ENCODE peak calls at places on chromosomes 11 and 22, in seven cellular contexts. L is endothelial cell of umbilical vein; K is right atrium auricular region; M is psoas muscle; S is CD8-positive, alpha-beta T cell; H is CD4-positive, alpha-beta memory T cell; U is breast epithelium. Y is an unnamed sample.

GRCh38 chr11:59175104-59175503 is 3.2 kb downstream of the DTX4 start:
- DNase-seq in L (no peak), K (no peak), M (no peak), S (no peak), H (no peak), U (no peak), Y (no peak)

GRCh38 chr11:3834349-3835099 is 6.2 kb downstream of the RHOG start:
- DNase-seq in L (no peak), K (peak), M (peak), S (no peak), H (no peak), U (no peak), Y (no peak)

GRCh38 chr11:133163463-133164419 is 368.6 kb downstream of the OPCML start:
- DNase-seq in L (no peak), K (no peak), M (no peak), S (no peak), H (no peak), U (no peak), Y (peak)

GRCh38 chr11:78022397-78023396 is at the start of gene KCTD14:
- DNase-seq in L (no peak), K (no peak), M (no peak), S (no peak), H (no peak), U (peak), Y (no peak)

GRCh38 chr11:43868852-43869567 is 11.6 kb upstream of the ALKBH3 start:
- DNase-seq in L (peak), K (no peak), M (no peak), S (peak), H (peak), U (no peak), Y (peak)

GRCh38 chr11:101862410-101863233 is 52.2 kb upstream of the CEP126 start:
- DNase-seq in L (peak), K (no peak), M (no peak), S (no peak), H (no peak), U (no peak), Y (peak)

GRCh38 chr11:100994966-100995365 is 134.6 kb downstream of the PGR start:
- DNase-seq in L (no peak), K (no peak), M (no peak), S (no peak), H (no peak), U (no peak), Y (no peak)

GRCh38 chr11:8289426-8290047 is 25.9 kb upstream of the LMO1 start:
- DNase-seq in L (no peak), K (peak), M (no peak), S (no peak), H (no peak), U (no peak), Y (no peak)

GRCh38 chr22:37117092-37117491 is 7.6 kb upstream of the TMPRSS6 start:
- DNase-seq in L (no peak), K (no peak), M (no peak), S (no peak), H (no peak), U (no peak), Y (no peak)

GRCh38 chr11:122933434-122933833 is 48.2 kb downstream of the BSX start:
- DNase-seq in L (no peak), K (no peak), M (no peak), S (no peak), H (no peak), U (no peak), Y (no peak)

GRCh38 chr11:113577356-113578163 is 102.4 kb upstream of the DRD2 start:
- DNase-seq in L (no peak), K (no peak), M (no peak), S (no peak), H (no peak), U (no peak), Y (no peak)

GRCh38 chr11:102836290-102836875 is 7.0 kb downstream of the MMP3 start:
- DNase-seq in L (no peak), K (no peak), M (peak), S (no peak), H (no peak), U (peak), Y (peak)

GRCh38 chr22:47547881-47548630 is 785.6 kb downstream of the TBC1D22A start:
- DNase-seq in L (no peak), K (peak), M (no peak), S (no peak), H (no peak), U (no peak), Y (no peak)

GRCh38 chr22:47515384-47516125 is 753.1 kb downstream of the TBC1D22A start:
- DNase-seq in L (no peak), K (no peak), M (no peak), S (no peak), H (no peak), U (no peak), Y (no peak)

GRCh38 chr11:61331636-61332035 is 1.3 kb downstream of the DDB1 start:
- DNase-seq in L (no peak), K (no peak), M (no peak), S (no peak), H (no peak), U (no peak), Y (no peak)

GRCh38 chr11:118907051-118907748 is 18.5 kb downstream of the BCL9L start:
- DNase-seq in L (peak), K (peak), M (peak), S (peak), H (peak), U (peak), Y (no peak)
- H3K27ac ChIP-seq in L (no peak), K (peak), M (peak), S (peak), H (peak), U (peak), Y (no peak)

DNA sequence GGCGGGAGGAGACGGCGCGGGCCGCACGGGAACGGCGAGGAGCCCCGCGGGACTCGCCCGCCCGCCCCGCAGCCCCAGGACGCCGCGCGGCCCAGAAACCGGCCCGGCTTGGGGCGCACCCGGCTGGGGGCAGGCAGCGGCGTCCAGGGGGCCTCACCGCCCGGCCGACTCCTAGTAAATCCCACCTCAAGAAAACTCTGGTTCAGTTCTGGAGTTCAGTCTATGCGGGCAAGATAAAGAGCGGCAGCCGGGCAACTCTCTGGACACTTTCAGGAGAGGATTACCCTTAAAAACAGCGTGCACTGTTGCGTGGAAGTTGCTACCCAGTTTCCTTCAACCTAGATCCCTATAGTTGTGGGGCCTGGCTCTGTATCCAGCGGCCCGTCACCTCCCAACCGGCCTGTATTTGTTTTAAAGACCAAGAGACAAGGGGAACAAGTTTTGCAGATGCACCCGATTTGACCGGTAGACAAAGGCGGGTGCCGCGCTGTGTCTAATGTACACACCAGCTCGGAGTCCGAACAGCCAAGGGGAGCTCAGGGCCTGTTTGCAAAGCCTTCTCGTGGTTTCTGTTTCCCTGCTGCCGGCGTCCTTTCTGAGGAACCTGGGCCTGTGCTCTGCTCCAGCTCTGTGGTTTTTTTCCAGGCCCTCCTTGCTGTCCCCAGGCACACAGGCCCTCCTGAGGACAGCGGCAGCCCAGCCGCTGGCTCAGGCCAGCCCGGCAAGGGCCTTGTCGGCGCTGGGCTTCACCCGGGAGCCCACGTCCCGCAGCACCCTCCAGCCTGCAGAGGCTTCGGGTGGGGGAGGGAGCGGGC is 1.1 kb downstream of the TBX1 start:
- DNase-seq in L (no peak), K (no peak), M (no peak), S (no peak), H (no peak), U (no peak), Y (no peak)
- H3K4me3 ChIP-seq in L (peak), K (no peak), M (peak), S (no peak), H (no peak), U (peak), Y (peak)

DNA sequence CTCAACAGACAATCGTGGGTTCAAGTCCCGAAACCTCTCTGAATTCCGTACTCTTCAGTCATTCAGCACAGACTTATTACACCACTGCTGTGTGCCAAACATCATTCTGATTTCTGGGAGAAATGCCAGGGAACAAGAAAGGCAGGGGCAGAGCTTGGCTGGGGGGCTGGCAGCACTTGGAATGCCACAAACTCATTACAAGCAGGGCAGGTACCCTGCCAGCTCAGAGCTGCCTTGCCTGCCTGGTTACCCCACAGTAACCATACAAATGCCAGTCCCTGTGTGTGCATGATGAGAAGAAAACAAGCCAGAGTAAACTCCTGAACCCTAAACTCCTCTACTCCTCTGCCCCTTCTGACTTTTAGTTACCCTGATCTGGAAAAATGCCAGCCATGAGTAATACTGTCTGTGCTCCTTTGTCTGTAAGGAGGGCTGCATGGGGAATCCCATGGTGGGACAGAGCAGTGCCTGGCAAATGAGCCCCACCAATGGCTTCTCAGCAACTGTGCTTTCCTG is 6.9 kb upstream of the RAD9A start:
- DNase-seq in L (peak), K (no peak), M (no peak), S (no peak), H (no peak), U (no peak), Y (peak)
- H3K27ac ChIP-seq in L (no peak), K (no peak), M (no peak), S (no peak), H (no peak), U (peak), Y (no peak)

GRCh38 chr22:46433318-46433717 is 97.8 kb downstream of the TRMU start:
- DNase-seq in L (no peak), K (no peak), M (no peak), S (no peak), H (no peak), U (no peak), Y (no peak)
- H3K4me3 ChIP-seq in L (no peak), K (no peak), M (no peak), S (no peak), H (no peak), U (no peak), Y (no peak)

GRCh38 chr11:66365166-66365565 is 6.4 kb downstream of the SLC29A2 start:
- DNase-seq in L (no peak), K (no peak), M (no peak), S (no peak), H (no peak), U (no peak), Y (no peak)

GRCh38 chr11:66362481-66363147 is 8.9 kb downstream of the SLC29A2 start:
- DNase-seq in L (no peak), K (no peak), M (no peak), S (no peak), H (no peak), U (no peak), Y (no peak)

GRCh38 chr11:66363805-66364535 is 7.6 kb downstream of the SLC29A2 start:
- DNase-seq in L (no peak), K (no peak), M (peak), S (peak), H (peak), U (no peak), Y (no peak)

GRCh38 chr11:66361502-66361941 is 10.0 kb downstream of the SLC29A2 start:
- DNase-seq in L (no peak), K (no peak), M (no peak), S (no peak), H (no peak), U (no peak), Y (no peak)

DNA sequence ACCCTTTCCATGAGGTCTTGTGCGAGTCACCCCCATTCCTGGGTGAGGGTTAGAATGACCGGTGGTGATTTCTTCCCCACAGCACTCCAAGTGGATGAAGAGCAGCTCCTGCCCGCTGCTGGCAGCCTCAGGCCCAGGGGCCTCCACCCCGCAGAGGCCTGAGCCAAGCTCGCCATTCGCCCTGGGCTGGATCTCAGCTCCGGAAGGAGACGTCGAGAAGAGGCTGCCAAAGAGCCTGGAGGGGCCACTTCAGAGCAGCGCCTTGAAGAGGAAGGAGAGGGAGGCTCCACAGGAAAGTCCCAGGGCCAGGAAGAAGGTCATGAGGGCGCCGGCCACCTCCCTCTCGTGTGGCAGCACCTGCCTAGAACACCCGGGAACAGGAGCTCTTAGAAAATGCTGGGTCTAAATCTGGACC is 8.4 kb downstream of the SLC29A2 start:
- DNase-seq in L (no peak), K (no peak), M (no peak), S (no peak), H (no peak), U (no peak), Y (no peak)
- H3K27ac ChIP-seq in L (no peak), K (no peak), M (peak), S (no peak), H (no peak), U (peak), Y (no peak)

GRCh38 chr11:2531987-2532703 is 87.3 kb downstream of the KCNQ1 start:
- DNase-seq in L (no peak), K (no peak), M (no peak), S (no peak), H (no peak), U (no peak), Y (no peak)

GRCh38 chr11:2532704-2533641 is 88.2 kb downstream of the KCNQ1 start:
- DNase-seq in L (peak), K (peak), M (peak), S (peak), H (peak), U (peak), Y (peak)

GRCh38 chr11:2534131-2534956 is 89.5 kb downstream of the KCNQ1 start:
- DNase-seq in L (no peak), K (no peak), M (peak), S (no peak), H (no peak), U (no peak), Y (no peak)

GRCh38 chr11:2534957-2535672 is 90.3 kb downstream of the KCNQ1 start:
- DNase-seq in L (no peak), K (no peak), M (peak), S (no peak), H (no peak), U (no peak), Y (no peak)

GRCh38 chr11:2533642-2534115 is 88.9 kb downstream of the KCNQ1 start:
- DNase-seq in L (peak), K (peak), M (peak), S (no peak), H (no peak), U (peak), Y (peak)
- H3K4me3 ChIP-seq in L (no peak), K (peak), M (no peak), S (peak), H (no peak), U (no peak), Y (peak)

DNA sequence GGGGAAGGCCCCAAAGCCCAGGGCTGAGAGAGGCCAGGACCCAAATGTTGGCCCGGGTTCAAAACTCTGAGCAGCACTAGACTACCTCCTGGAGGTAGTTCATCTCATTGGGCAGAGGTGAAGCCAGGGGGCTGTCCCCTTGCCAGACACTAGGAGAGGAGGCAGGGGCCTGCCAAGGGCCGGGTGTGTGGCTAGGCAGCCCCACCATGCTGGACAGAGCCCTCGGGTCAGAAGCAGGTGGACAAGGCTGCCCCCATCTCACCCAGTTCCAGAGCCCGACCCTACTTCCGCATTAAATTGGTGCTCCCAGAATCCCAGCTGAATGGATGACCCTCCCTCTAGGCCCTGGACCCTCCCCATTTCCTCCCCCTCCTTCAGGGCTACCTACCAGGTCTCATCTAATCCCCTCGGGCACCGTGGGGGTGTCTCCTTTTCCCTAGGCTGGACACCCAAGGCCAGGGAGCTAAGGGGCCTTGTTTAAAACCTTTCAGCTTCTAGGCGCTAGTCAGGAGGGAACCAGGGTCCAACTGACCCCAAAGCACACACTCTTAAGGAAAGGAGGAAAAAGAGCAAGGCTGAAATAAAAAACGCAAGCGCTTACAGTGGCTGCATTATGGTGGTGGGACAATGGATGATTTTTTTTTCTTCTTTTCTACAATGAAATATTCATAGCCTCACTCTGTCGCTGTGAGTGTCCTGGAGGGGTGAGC is 72.1 kb upstream of the TCF20 start:
- DNase-seq in L (no peak), K (no peak), M (no peak), S (no peak), H (no peak), U (no peak), Y (no peak)
- H3K27ac ChIP-seq in L (no peak), K (no peak), M (no peak), S (no peak), H (no peak), U (no peak), Y (no peak)

GRCh38 chr11:83069441-83070043 is 2.2 kb downstream of the RAB30 start:
- DNase-seq in L (peak), K (no peak), M (no peak), S (no peak), H (no peak), U (no peak), Y (no peak)
- H3K4me3 ChIP-seq in L (no peak), K (peak), M (peak), S (no peak), H (no peak), U (peak), Y (peak)

GRCh38 chr11:57650739-57651090 is 1.0 kb upstream of the YPEL4 start:
- DNase-seq in L (no peak), K (no peak), M (no peak), S (no peak), H (no peak), U (no peak), Y (no peak)

GRCh38 chr11:57651408-57651807 is 1.7 kb upstream of the YPEL4 start:
- DNase-seq in L (no peak), K (no peak), M (no peak), S (no peak), H (no peak), U (no peak), Y (no peak)

GRCh38 chr11:57647960-57648776 is 1.5 kb downstream of the YPEL4 start:
- DNase-seq in L (no peak), K (no peak), M (no peak), S (no peak), H (no peak), U (no peak), Y (no peak)

GRCh38 chr11:57648791-57649735 is 649 bp downstream of the YPEL4 start:
- DNase-seq in L (no peak), K (no peak), M (no peak), S (no peak), H (no peak), U (no peak), Y (no peak)

DNA sequence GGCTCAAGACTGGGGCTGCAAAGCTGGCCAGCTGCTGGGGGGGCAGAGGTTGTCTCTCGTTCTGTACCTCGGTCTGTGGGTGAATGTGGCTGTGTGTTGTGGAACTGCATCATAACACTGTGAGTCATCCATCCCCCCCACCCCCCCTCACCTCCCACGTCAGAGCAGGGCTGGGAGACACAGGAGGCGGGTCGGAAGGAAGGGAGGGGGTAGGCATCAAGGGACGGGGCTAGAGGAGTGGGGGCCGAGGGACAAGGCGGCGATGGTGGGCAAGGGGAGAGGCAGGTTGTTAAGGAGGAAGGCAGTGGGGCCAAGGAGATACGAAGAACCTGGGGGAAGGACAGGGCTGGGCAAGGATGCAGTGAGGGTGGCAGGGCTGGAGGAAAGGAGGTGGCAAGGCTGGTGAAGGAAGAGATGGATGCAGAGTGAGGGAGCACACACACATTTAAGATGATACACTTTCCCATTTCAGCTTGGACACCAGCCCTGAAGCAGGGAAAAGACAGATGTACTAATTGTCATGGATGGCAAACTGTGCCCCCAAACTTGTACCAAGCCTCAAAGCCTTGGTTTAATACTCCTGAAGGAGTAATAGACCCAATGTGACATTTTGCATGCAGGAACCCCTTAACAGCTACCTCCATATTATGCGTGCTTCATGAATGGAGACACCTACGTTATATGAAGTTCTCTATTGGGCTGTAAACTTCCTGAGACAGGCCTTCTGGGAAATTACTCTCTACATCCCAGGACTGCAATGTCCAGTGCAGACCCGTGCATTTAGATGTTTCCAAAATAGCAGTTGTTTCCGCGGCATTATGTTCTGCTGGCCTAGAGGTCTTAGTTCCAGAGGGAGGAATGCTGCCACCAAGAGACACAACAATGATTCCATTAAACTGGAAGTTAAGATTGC is at the start of gene YPEL4:
- DNase-seq in L (peak), K (no peak), M (no peak), S (peak), H (peak), U (peak), Y (peak)
- H3K27ac ChIP-seq in L (no peak), K (no peak), M (no peak), S (peak), H (peak), U (peak), Y (peak)